ENCODE peak calls at places on chromosome 22, in six cellular contexts. W, Z, H, G, J and T are unnamed samples.

GRCh38 chr22:46971141-46971775 is 208.8 kb downstream of the TBC1D22A start:
- DNase-seq in W (peak; percentile 35), Z (peak; percentile 68), H (peak; percentile 56), G (no peak), J (no peak), T (peak; percentile 97)

GRCh38 chr22:49052023-49052538 is 775.6 kb downstream of the BRD1 start:
- DNase-seq in W (no peak), Z (no peak), H (no peak), G (no peak), J (peak; percentile 69), T (no peak)

GRCh38 chr22:46520880-46521279 is 16.5 kb downstream of the CELSR1 start:
- DNase-seq in W (no peak), Z (no peak), H (no peak), G (no peak), J (no peak), T (no peak)

GRCh38 chr22:46710842-46711241 is 27.2 kb downstream of the CERK start:
- DNase-seq in W (no peak), Z (no peak), H (no peak), G (no peak), J (peak; percentile 54), T (no peak)

GRCh38 chr22:31155425-31155824 is 4.6 kb upstream of the RNF185 start:
- DNase-seq in W (peak; percentile 40), Z (no peak), H (peak; percentile 14), G (no peak), J (no peak), T (peak; percentile 64)

GRCh38 chr22:31080848-31081649 is at the start of gene SMTN:
- DNase-seq in W (peak; percentile 90), Z (peak; percentile 97), H (peak; percentile 91), G (peak; percentile 88), J (peak; percentile 88), T (peak; percentile 95)

GRCh38 chr22:42520663-42521546 is 1.3 kb upstream of the RRP7A start:
- DNase-seq in W (no peak), Z (peak; percentile 30), H (no peak), G (no peak), J (no peak), T (no peak)

GRCh38 chr22:46110215-46110614 is 40.1 kb upstream of the PPARA start:
- DNase-seq in W (peak; percentile 72), Z (no peak), H (no peak), G (no peak), J (no peak), T (no peak)

GRCh38 chr22:46083383-46084350 is 66.7 kb upstream of the PPARA start:
- DNase-seq in W (no peak), Z (no peak), H (no peak), G (no peak), J (peak; percentile 33), T (peak; percentile 35)